ENCODE peak calls at places on chromosomes 1 and 21, in five cellular contexts. M is GM20000, A is neural progenitor cell, P is memory B cell, O is NCI-H446 treated with DMSO at 0.1 percent for 48 hours. U is an unnamed sample.

GRCh38 chr1:31954607-31955283 is 16.6 kb upstream of the PTP4A2 start:
- DNase-seq in O (no peak), M (no peak), A (peak), P (no peak), U (peak)

GRCh38 chr1:56584910-56585528 is 5.7 kb upstream of the PLPP3 start:
- DNase-seq in P (peak), M (peak), O (peak), A (peak), U (peak)

GRCh38 chr1:41788427-41788826 is 130.3 kb downstream of the HIVEP3 start:
- DNase-seq in O (no peak), M (no peak), P (no peak), A (no peak), U (no peak)

GRCh38 chr1:19664453-19665043 is at the start of gene HTR6:
- DNase-seq in M (peak), P (no peak), O (no peak), A (no peak), U (no peak)

GRCh38 chr1:147072371-147073061 is 99.8 kb downstream of the PRKAB2 start:
- DNase-seq in P (peak), O (no peak), M (no peak), A (peak), U (peak)

GRCh38 chr1:40911105-40911504 is 48.9 kb upstream of the CITED4 start:
- DNase-seq in P (no peak), O (no peak), M (no peak), A (no peak), U (no peak)

GRCh38 chr1:218741852-218742251 is 396.7 kb downstream of the TGFB2 start:
- DNase-seq in M (no peak), O (no peak), P (no peak), A (no peak), U (no peak)

GRCh38 chr21:44482581-44483287 is 27.4 kb downstream of the LRRC3 start:
- DNase-seq in M (no peak), A (no peak), P (no peak), O (no peak), U (no peak)

GRCh38 chr1:224683981-224684380 is 67.9 kb downstream of the CNIH3 start:
- DNase-seq in O (no peak), A (no peak), M (no peak), P (no peak), U (no peak)

GRCh38 chr1:93681549-93682412 is at the start of gene BCAR3:
- DNase-seq in A (peak), O (peak), P (peak), M (peak), U (peak)

GRCh38 chr1:236141447-236142357 is 637 bp upstream of the GPR137B start:
- DNase-seq in O (no peak), M (peak), P (peak), A (peak), U (peak)

GRCh38 chr1:154791292-154792278 is 78.5 kb downstream of the KCNN3 start:
- DNase-seq in A (no peak), M (peak), O (peak), P (no peak), U (no peak)

GRCh38 chr1:234216116-234216703 is 157.0 kb upstream of the COA6 start:
- DNase-seq in A (no peak), O (no peak), P (no peak), M (peak), U (no peak)

GRCh38 chr1:91173379-91173890 is 151.6 kb upstream of the ZNF644 start:
- DNase-seq in M (no peak), P (no peak), O (peak), A (no peak), U (no peak)

GRCh38 chr1:1869459-1869858 is 21.4 kb downstream of the GNB1 start:
- DNase-seq in A (no peak), P (no peak), M (no peak), O (no peak), U (no peak)

GRCh38 chr21:41497836-41498235 is 10.1 kb downstream of the TMPRSS2 start:
- DNase-seq in M (no peak), A (no peak), P (no peak), O (no peak), U (no peak)

GRCh38 chr1:186442651-186443114 is 18.2 kb downstream of the PDC start:
- DNase-seq in O (no peak), P (no peak), M (no peak), A (no peak), U (peak)

GRCh38 chr1:169327875-169328274 is 39.7 kb downstream of the NME7 start:
- DNase-seq in M (no peak), O (no peak), P (no peak), A (no peak), U (no peak)

GRCh38 chr1:173353346-173353745 is 123.8 kb upstream of the PRDX6 start:
- DNase-seq in O (no peak), P (no peak), M (no peak), A (no peak), U (no peak)

GRCh38 chr1:17617787-17618557 is 78.5 kb downstream of the ARHGEF10L start:
- DNase-seq in O (no peak), M (no peak), A (no peak), P (no peak), U (peak)

GRCh38 chr1:110880708-110881374 is 7.9 kb downstream of the CD53 start:
- DNase-seq in M (no peak), O (no peak), P (no peak), A (no peak), U (no peak)

GRCh38 chr1:1783320-1783719 is 5.0 kb upstream of the NADK start:
- DNase-seq in M (no peak), O (no peak), P (no peak), A (no peak), U (no peak)

GRCh38 chr1:226979115-226979516 is 39.0 kb downstream of the COQ8A start:
- DNase-seq in M (no peak), A (no peak), O (no peak), P (no peak), U (no peak)